ENCODE peak calls at places on chromosomes 13 and 19, in five cellular contexts. V is M059J, U is fibroblast of gingiva, Q is HTR-8/SVneo, T is RCC 7860. M is an unnamed sample.

GRCh38 chr19:39810424-39810823 is 23.5 kb downstream of the DYRK1B start:
- DNase-seq in V (no peak), U (no peak), Q (no peak), T (no peak), M (no peak)

GRCh38 chr19:50432221-50432626 is 468 bp upstream of the MYBPC2 start:
- DNase-seq in V (no peak), U (no peak), Q (no peak), T (no peak), M (no peak)

GRCh38 chr19:28960986-28961705 is 251.8 kb downstream of the UQCRFS1 start:
- DNase-seq in V (peak; percentile 17), U (no peak), Q (no peak), T (peak; percentile 84), M (no peak)

GRCh38 chr13:26529441-26529840 is 28.0 kb upstream of the WASF3 start:
- DNase-seq in V (peak; percentile 49), U (peak; percentile 34), Q (peak; percentile 34), T (no peak), M (peak; percentile 71)

GRCh38 chr13:39335721-39336120 is 267.3 kb downstream of the LHFPL6 start:
- DNase-seq in V (no peak), U (no peak), Q (no peak), T (no peak), M (no peak)

GRCh38 chr19:5908773-5909442 is 4.2 kb downstream of the VMAC start:
- DNase-seq in V (no peak), U (no peak), Q (no peak), T (no peak), M (no peak)

GRCh38 chr19:38145627-38146026 is 78.4 kb downstream of the DPF1 start:
- DNase-seq in V (no peak), U (peak; percentile 39), Q (no peak), T (no peak), M (no peak)

GRCh38 chr13:99659234-99659633 is 158.0 kb downstream of the TM9SF2 start:
- DNase-seq in V (no peak), U (no peak), Q (no peak), T (no peak), M (peak; percentile 11)

GRCh38 chr19:40228863-40229262 is 2.4 kb upstream of the CCNP start:
- DNase-seq in V (no peak), U (no peak), Q (no peak), T (no peak), M (no peak)

GRCh38 chr19:12778905-12779161 is 3.5 kb upstream of the HOOK2 start:
- DNase-seq in V (no peak), U (no peak), Q (no peak), T (no peak), M (no peak)

M was measured in endothelial cell of umbilical vein.